ENCODE peak calls at places on chromosomes 12 and 14, in nine cellular contexts. O, X, Q, E, Y, G, W, J and A are unnamed samples.

GRCh38 chr14:95008445-95009217 is 148.7 kb downstream of the DICER1 start:
- DNase-seq in G (no peak), W (no peak), Q (no peak), E (no peak), O (no peak), X (no peak), Y (no peak), J (no peak), A (no peak)

GRCh38 chr14:67785270-67786109 is 30.9 kb downstream of the ZFYVE26 start:
- DNase-seq in W (no peak), O (no peak), X (no peak), E (no peak), J (no peak), Q (no peak), G (no peak), Y (no peak), A (no peak)

GRCh38 chr14:52268191-52269061 is 928 bp downstream of the PTGDR start:
- DNase-seq in X (no peak), W (no peak), G (no peak), J (peak), Y (peak), E (no peak), Q (no peak), O (no peak), A (no peak)

GRCh38 chr14:72434856-72435255 is 459.0 kb downstream of the DPF3 start:
- DNase-seq in X (no peak), E (no peak), J (no peak), Y (no peak), G (no peak), W (no peak), O (no peak), Q (no peak), A (no peak)

GRCh38 chr12:77841467-77842054 is 10.9 kb downstream of the NAV3 start:
- DNase-seq in O (no peak), W (no peak), J (no peak), Q (peak), E (no peak), G (peak), X (no peak), Y (no peak), A (peak)

GRCh38 chr12:51926718-51927117 is 19.4 kb downstream of the ACVRL1 start:
- DNase-seq in Y (peak), Q (peak), W (peak), J (peak), G (no peak), X (no peak), O (peak), E (no peak), A (peak)

GRCh38 chr12:84113666-84114065 is 798.9 kb downstream of the SLC6A15 start:
- DNase-seq in Q (no peak), G (no peak), Y (no peak), X (no peak), O (no peak), J (no peak), E (no peak), W (no peak), A (no peak)

GRCh38 chr12:105334001-105334400 is 3.5 kb downstream of the C12orf75 start:
- DNase-seq in Q (no peak), W (peak), Y (no peak), J (no peak), O (no peak), E (peak), G (no peak), X (no peak), A (peak)

GRCh38 chr12:87820524-87821194 is 208.5 kb downstream of the C12orf50 start:
- DNase-seq in J (no peak), G (no peak), Y (no peak), E (peak), Q (peak), X (no peak), W (peak), O (no peak), A (no peak)

GRCh38 chr12:122862872-122863701 is 27.8 kb downstream of the HIP1R start:
- DNase-seq in Q (no peak), O (no peak), X (no peak), W (no peak), E (no peak), G (no peak), Y (peak), J (no peak), A (peak)

GRCh38 chr12:3216726-3217682 is 139.8 kb downstream of the TSPAN9 start:
- DNase-seq in X (no peak), W (peak), O (no peak), Q (peak), G (no peak), Y (no peak), J (no peak), E (no peak), A (no peak)

GRCh38 chr12:110548678-110549077 is 34.4 kb downstream of the PPTC7 start:
- DNase-seq in X (no peak), W (peak), E (no peak), J (no peak), G (no peak), Y (no peak), Q (no peak), O (no peak), A (no peak)